ENCODE peak calls at places on chromosomes 12 and 14, in five cellular contexts. F, U, T, R and I are unnamed samples.
A peak's percentile ranks its signal among the peaks of the same experiment; 100 is the strongest.

GRCh38 chr12:3863756-3864155 is 9.4 kb downstream of the PARP11 start:
- DNase-seq in U (no peak), T (no peak), R (no peak), F (no peak), I (no peak)

GRCh38 chr14:44700694-44701093 is 193.6 kb upstream of the FSCB start:
- DNase-seq in T (no peak), U (no peak), R (no peak), F (no peak), I (no peak)

GRCh38 chr12:52058631-52059324 is 7.5 kb downstream of the NR4A1 start:
- DNase-seq in F (peak; percentile 64), U (peak; percentile 54), R (no peak), T (no peak), I (no peak)

GRCh38 chr12:43836455-43836989 is 641 bp downstream of the TMEM117 start:
- DNase-seq in U (peak; percentile 46), F (peak; percentile 61), R (no peak), T (no peak), I (no peak)

GRCh38 chr14:24911324-24912095 is 138.4 kb downstream of the STXBP6 start:
- DNase-seq in U (peak; percentile 82), R (no peak), F (peak; percentile 73), T (no peak), I (no peak)

GRCh38 chr14:61215222-61216010 is 65.7 kb downstream of the TMEM30B start:
- DNase-seq in T (no peak), U (peak; percentile 45), R (no peak), F (no peak), I (no peak)

GRCh38 chr12:5395443-5396401 is 36.2 kb upstream of the NTF3 start:
- DNase-seq in U (no peak), F (no peak), R (no peak), T (no peak), I (no peak)

GRCh38 chr12:80064269-80064668 is 35.1 kb upstream of the OTOGL start:
- DNase-seq in R (no peak), U (peak; percentile 92), F (peak; percentile 42), T (no peak), I (no peak)

GRCh38 chr12:29733060-29733459 is 50.7 kb downstream of the TMTC1 start:
- DNase-seq in T (no peak), U (peak; percentile 43), R (no peak), F (no peak), I (no peak)

GRCh38 chr12:116708826-116709756 is 28.8 kb downstream of the SPRING1 start:
- DNase-seq in U (peak; percentile 58), R (no peak), F (peak; percentile 51), T (peak; percentile 42), I (peak; percentile 51)

GRCh38 chr12:3152013-3152412 is 74.8 kb downstream of the TSPAN9 start:
- DNase-seq in T (no peak), F (peak; percentile 42), U (no peak), R (no peak), I (peak; percentile 76)

GRCh38 chr14:100692859-100693558 is 33.7 kb upstream of the DLK1 start:
- DNase-seq in R (peak; percentile 15), F (peak; percentile 98), U (peak; percentile 94), T (no peak), I (no peak)

GRCh38 chr12:32644455-32644854 is 34.6 kb upstream of the DNM1L start:
- DNase-seq in U (no peak), F (no peak), T (no peak), R (no peak), I (no peak)

GRCh38 chr12:27243804-27244679 is at the start of gene STK38L:
- DNase-seq in F (peak; percentile 94), T (peak; percentile 87), R (peak; percentile 82), U (peak; percentile 93), I (peak; percentile 99)

GRCh38 chr14:78983126-78983525 is 813.0 kb downstream of the NRXN3 start:
- DNase-seq in U (peak; percentile 68), R (no peak), F (no peak), T (no peak), I (no peak)

GRCh38 chr14:61470261-61470953 is 149.0 kb downstream of the PRKCH start:
- DNase-seq in U (peak; percentile 98), F (peak; percentile 81), T (peak; percentile 23), R (no peak), I (peak; percentile 63)

GRCh38 chr12:112102127-112102526 is 6.5 kb downstream of the NAA25 start:
- DNase-seq in U (no peak), F (no peak), R (no peak), T (no peak), I (no peak)

GRCh38 chr12:76719171-76719631 is 44.7 kb upstream of the ZDHHC17 start:
- DNase-seq in F (no peak), U (peak; percentile 50), T (no peak), R (no peak), I (no peak)

GRCh38 chr14:101198398-101199027 is 295.0 kb upstream of the RTL1 start:
- DNase-seq in T (no peak), R (no peak), U (no peak), F (no peak), I (peak; percentile 7)

GRCh38 chr12:59040651-59041050 is 120.3 kb upstream of the LRIG3 start:
- DNase-seq in T (peak; percentile 62), F (peak; percentile 84), R (no peak), U (peak; percentile 94), I (no peak)

GRCh38 chr12:2540535-2540941 is 254.2 kb upstream of the FKBP4 start:
- DNase-seq in R (no peak), F (no peak), T (no peak), U (no peak), I (no peak)

GRCh38 chr12:8781326-8781725 is 41.1 kb upstream of the A2ML1 start:
- DNase-seq in U (no peak), T (no peak), R (no peak), F (no peak), I (peak; percentile 15)

DNA sequence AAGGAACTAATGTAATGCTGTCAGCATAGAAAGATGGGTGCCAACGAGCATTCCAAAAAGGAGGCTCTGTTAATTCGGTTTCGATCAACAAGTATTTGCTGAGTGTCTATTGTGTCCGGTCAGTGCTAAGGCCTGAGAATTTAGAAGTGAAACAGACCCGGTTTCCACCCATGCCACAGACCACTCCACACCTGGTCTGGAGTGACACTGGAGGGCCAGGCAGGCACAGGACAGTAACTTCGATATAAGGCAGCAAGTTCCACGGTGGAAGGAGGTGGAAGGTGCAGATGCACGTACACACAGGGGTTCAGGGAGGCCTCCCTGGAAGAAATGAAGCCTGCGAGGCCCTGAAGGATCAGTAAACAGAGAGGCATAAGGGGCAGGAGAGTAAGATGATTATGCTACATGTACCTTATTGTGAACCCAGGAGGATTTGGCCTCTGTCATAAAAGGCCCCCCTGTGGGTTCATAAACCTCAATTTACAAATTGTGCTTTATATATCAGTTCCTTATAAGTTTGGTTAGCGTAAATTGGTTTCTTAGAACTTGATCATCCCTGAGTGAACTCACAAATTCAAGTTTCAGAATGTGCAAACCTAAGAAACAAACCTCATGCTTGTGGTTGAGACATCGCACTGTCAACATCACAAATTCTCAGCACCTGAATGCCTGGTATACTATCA is 25.9 kb downstream of the SSH1 start:
- DNase-seq in T (no peak), R (no peak), U (no peak), F (no peak), I (no peak)
- H3K4ac ChIP-seq in T (no peak overlapping the region), R (no peak overlapping the region), U (peak overlapping the region; percentile 92), F (peak overlapping the region; percentile 55), I (no peak overlapping the region)

DNA sequence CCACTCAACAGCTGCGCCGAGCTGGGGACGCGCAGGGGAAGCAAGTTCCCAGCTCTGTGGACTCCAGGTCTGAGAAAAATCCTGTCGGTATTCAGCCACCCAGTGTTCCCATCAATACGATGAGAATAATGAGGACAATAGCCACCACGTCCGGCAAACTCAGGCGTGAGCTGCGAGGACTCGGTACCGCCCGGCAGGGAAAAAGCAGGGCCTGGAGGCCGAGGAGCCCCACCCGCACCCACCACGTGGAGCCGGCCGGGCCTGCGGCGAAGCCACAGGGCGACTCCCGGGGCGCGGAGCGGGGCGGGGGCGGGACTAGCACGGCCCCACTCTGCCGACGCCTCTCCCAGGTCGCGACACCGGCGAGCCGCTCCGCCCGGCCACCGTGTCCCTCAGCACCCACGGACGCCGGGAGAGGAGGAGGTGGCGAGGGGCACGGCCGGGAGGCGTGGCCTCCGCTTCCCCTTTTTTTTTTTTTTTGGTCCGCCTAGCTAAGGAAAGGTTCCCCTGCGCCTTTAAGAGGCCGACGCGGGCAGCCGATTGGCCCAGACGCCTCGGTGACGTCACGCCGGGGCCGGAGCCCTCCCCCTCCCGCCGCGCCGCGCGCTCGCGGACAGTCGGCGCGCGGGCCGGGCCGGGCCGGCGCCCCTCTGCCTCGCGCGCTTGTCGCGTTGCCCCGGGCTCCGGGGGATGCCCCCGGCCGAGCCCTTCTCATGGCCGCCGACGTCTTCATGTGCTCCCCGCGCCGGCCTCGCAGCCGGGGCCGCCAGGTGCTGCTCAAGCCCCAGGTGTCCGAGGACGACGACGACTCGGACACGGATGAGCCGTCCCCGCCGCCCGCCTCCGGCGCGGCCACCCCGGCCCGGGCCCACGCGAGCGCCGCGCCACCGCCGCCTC is at the start of gene MLXIP:
- DNase-seq in R (peak; percentile 43), T (peak; percentile 84), U (peak; percentile 89), F (peak; percentile 94), I (peak; percentile 93)
- H3K23ac ChIP-seq in R (no peak within 1 kb of the TSS), T (no peak within 1 kb of the TSS), U (peak within 1 kb of the TSS; percentile 75), F (peak within 1 kb of the TSS; percentile 66), I (no peak within 1 kb of the TSS)

DNA sequence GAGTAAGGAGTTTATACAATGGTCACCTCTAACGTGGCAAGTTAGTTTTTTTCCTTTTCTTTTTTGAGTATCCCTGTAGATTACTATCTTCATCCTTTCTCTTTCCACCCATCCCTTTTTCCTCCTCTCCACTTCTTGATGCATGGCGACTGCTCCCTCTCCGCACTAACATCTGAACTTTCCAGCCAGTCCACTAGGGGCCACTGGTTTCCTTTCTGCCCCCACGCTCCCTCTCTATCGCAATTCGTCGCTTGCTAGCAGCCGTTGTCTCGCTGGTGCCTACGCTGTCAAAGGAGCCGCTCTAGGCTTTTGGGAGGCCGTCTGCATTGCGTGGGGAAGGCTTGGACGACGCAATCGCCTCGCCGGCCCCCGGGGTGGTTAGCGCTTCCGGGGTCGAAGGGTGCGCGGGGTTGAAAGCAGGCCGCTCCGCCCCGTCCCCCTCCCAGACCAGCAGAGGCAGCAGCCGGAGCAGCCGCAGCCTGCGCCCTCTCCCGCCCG is at the start of gene PCBP2:
- DNase-seq in F (peak; percentile 100), R (peak; percentile 98), T (peak; percentile 99), U (peak; percentile 100), I (peak; percentile 100)
- H4K91ac ChIP-seq in F (peak within 1 kb of the TSS; percentile 97), R (peak within 1 kb of the TSS; percentile 91), T (peak within 1 kb of the TSS; percentile 79), U (peak within 1 kb of the TSS; percentile 89), I (no peak within 1 kb of the TSS)

GRCh38 chr12:48814313-48815280 is 3.7 kb upstream of the CACNB3 start:
- DNase-seq in R (no peak), T (peak; percentile 79), F (peak; percentile 83), U (peak; percentile 75), I (peak; percentile 83)
- H3K4ac ChIP-seq in R (no peak overlapping the region), T (peak overlapping the region; percentile 47), F (peak overlapping the region; percentile 98), U (peak overlapping the region; percentile 94), I (no peak overlapping the region)

DNA sequence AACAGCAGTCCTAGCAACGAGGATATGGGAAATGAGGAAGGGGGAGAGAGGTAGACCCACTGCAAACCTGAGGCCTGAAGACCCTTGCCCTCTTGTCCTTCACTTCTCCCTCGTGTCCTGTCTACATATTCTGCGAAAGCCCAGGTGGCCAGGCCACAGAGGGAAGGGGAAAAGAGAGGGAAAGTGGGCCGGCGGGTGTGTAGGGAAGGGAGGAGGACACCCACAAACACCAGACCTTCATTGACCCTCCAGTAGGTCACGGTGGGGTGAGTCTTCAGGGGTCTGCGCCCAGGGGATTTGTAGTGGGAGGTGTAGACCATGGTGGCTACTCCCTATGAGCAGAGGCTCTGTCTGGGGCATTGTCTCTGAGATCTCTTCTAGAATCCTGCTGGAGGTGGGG is 3.8 kb downstream of the FAIM2 start:
- DNase-seq in U (no peak), R (no peak), T (no peak), F (no peak), I (no peak)
- H3K23ac ChIP-seq in U (no peak overlapping the region), R (no peak overlapping the region), T (no peak overlapping the region), F (no peak overlapping the region), I (no peak overlapping the region)